ENCODE peak calls at places on chromosomes 11 and 22, in five cellular contexts. One of them, this sample, is unnamed. For H3K9me3, the result is how much of the 10 kb centered on the place peaks cover.

GRCh38 chr22:24810043-24810749 is 4.2 kb downstream of the SGSM1 start:
- DNase-seq in PC-3: no peak
- DNase-seq in neuronal stem cell: peak
- DNase-seq in A549: no peak
- DNase-seq in colonic mucosa: no peak
- DNase-seq in this sample: no peak

GRCh38 chr11:27398413-27398780 is 35.4 kb upstream of the CCDC34 start:
- DNase-seq in PC-3: no peak
- DNase-seq in neuronal stem cell: no peak
- DNase-seq in A549: no peak
- DNase-seq in colonic mucosa: no peak
- DNase-seq in this sample: no peak

GRCh38 chr22:22248878-22249277 is 4.3 kb downstream of the VPREB1 start:
- DNase-seq in PC-3: no peak
- DNase-seq in neuronal stem cell: no peak
- DNase-seq in A549: no peak
- DNase-seq in colonic mucosa: no peak
- DNase-seq in this sample: no peak

GRCh38 chr11:93350835-93351234 is 20.3 kb downstream of the DEUP1 start:
- DNase-seq in PC-3: no peak
- DNase-seq in neuronal stem cell: no peak
- DNase-seq in A549: no peak
- DNase-seq in colonic mucosa: no peak
- DNase-seq in this sample: no peak

GRCh38 chr22:25212337-25212736 is 7.1 kb upstream of the CRYBB2 start:
- DNase-seq in PC-3: no peak
- DNase-seq in neuronal stem cell: no peak
- DNase-seq in A549: no peak
- DNase-seq in colonic mucosa: no peak
- DNase-seq in this sample: no peak

GRCh38 chr22:23033116-23033905 is 37.0 kb upstream of the GNAZ start:
- DNase-seq in PC-3: no peak
- DNase-seq in neuronal stem cell: no peak
- DNase-seq in A549: no peak
- DNase-seq in colonic mucosa: no peak
- DNase-seq in this sample: no peak

GRCh38 chr11:107999759-108000455 is 8.8 kb upstream of the CUL5 start:
- DNase-seq in PC-3: peak
- DNase-seq in neuronal stem cell: peak
- DNase-seq in A549: peak
- DNase-seq in colonic mucosa: no peak
- DNase-seq in this sample: no peak

GRCh38 chr11:980438-981365 is 55.0 kb downstream of the AP2A2 start:
- DNase-seq in PC-3: no peak
- DNase-seq in neuronal stem cell: no peak
- DNase-seq in A549: no peak
- DNase-seq in colonic mucosa: no peak
- DNase-seq in this sample: no peak

GRCh38 chr11:32173435-32173834 is 82.6 kb downstream of the RCN1 start:
- DNase-seq in PC-3: peak
- DNase-seq in neuronal stem cell: peak
- DNase-seq in A549: peak
- DNase-seq in colonic mucosa: peak
- DNase-seq in this sample: peak

GRCh38 chr22:42327462-42328129 is 57.1 kb upstream of the TCF20 start:
- DNase-seq in PC-3: no peak
- DNase-seq in neuronal stem cell: no peak
- DNase-seq in A549: no peak
- DNase-seq in colonic mucosa: no peak
- DNase-seq in this sample: no peak

GRCh38 chr11:77705195-77705876 is 67.7 kb upstream of the CLNS1A start:
- DNase-seq in PC-3: peak
- DNase-seq in neuronal stem cell: no peak
- DNase-seq in A549: peak
- DNase-seq in colonic mucosa: no peak
- DNase-seq in this sample: no peak

GRCh38 chr22:45441158-45441557 is 27.7 kb downstream of the RIBC2 start:
- DNase-seq in PC-3: peak
- DNase-seq in neuronal stem cell: peak
- DNase-seq in A549: peak
- DNase-seq in colonic mucosa: peak
- DNase-seq in this sample: peak

DNA sequence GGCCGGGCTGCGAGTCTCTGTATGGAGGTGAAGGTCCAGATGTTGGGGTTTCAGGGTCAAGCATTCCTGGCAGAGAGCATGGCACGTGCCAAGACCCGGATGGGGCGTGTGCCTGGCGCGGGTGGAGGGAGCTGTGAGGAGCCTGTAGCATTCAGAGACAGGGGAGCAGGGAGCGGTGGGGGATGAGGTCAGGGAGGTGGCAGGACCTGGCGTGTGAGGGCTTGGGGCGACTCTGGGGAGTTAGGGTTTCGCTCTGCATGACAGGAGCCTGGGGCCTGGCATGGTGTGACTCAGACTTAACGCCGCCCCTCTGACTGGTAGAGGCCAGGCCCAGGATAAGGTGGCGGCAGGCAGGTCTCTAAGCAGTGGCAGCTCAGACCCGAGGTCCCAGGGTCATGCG is 103.0 kb downstream of the KCNQ1 start:
- DNase-seq in PC-3: no peak
- DNase-seq in neuronal stem cell: no peak
- DNase-seq in A549: no peak
- DNase-seq in colonic mucosa: no peak
- DNase-seq in this sample: no peak
- H3K27ac ChIP-seq in PC-3: no peak
- H3K27ac ChIP-seq in neuronal stem cell: no peak
- H3K27ac ChIP-seq in A549: no peak
- H3K27ac ChIP-seq in colonic mucosa: no peak
- H3K27ac ChIP-seq in this sample: no peak

DNA sequence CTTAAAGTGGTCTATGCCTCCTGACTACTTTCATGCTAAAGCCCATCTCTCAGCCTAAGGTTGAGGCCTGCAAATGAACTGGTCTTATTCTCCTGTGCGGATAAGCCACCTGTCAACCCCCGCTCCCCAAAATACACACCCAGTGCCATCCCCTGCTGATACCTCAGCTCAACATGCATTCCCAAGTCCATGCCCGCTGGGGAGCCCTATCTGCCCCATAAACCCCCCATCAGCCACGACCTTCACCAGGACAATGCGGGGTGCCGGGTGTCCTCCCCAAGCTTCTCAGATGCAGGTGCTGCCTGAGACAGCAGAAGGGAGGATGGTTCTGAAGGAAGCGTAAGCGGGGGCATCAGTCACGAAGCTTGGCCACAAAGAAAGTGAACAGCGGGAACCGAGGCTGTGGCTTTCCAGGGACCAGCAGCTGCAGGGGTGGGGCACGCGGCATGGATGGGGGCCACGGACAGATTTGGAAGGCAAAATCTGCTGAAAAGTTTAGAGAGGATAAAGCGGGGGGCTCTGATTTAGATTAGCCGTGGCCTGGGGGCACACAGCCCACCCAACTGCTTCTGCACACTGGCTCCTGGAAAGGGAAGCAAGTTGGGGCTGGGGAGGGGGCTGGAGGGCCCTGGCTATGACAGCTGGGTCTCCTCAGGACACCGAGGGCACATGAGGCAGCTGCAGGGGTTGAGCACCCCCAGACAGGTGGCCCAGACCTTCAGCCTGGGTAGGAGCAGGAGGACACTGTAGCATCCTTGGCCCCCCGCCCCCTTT is 1391.9 kb downstream of the TBC1D22A start:
- DNase-seq in PC-3: no peak
- DNase-seq in neuronal stem cell: no peak
- DNase-seq in A549: no peak
- DNase-seq in colonic mucosa: no peak
- DNase-seq in this sample: no peak
- H3K9me3 ChIP-seq in PC-3: under half
- H3K9me3 ChIP-seq in neuronal stem cell: under half
- H3K9me3 ChIP-seq in A549: under half
- H3K9me3 ChIP-seq in colonic mucosa: under half
- H3K9me3 ChIP-seq in this sample: under half

DNA sequence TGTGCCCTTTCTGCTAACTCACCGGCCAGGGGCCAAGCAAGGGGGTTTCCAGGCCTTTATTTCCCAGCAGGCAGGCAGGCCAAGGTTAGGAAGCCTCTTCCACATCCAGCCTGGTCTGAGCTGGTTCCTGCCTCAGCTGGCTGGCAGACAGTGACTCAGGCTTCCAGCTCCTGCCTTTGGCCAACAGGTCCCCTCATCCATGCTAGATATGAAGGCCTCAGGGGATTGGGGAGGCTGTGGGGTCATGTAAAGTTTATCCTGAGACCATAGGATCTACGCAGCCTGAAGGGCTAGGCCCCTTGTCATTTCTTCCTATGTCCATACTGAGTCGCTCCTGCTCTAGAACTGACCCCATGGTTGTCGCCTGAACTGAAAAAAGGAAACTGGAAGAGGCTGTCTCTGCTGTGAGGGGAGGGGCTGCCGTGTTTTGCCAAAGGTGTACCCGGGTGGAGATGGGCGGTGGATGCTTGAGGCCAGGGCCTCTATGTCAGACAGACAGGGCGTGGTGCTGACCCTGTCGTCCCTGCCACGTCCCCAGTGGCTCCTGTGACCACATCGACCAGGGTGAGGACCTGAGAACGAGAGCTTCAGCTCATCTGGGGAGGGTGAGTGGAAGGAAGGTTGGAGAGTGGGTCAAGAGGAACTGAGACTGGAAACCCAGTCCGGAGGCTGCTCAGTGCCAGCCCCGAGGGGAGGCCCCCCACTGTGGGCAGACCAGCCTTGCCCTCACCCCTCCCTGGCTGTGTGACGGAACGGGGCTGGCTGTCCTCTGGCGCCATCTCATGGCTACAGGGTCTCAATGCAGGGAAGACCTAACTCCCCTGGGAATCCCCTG is 17.0 kb downstream of the P2RY6 start:
- DNase-seq in PC-3: peak
- DNase-seq in neuronal stem cell: peak
- DNase-seq in A549: peak
- DNase-seq in colonic mucosa: peak
- DNase-seq in this sample: peak
- H3K27ac ChIP-seq in PC-3: peak
- H3K27ac ChIP-seq in neuronal stem cell: no peak
- H3K27ac ChIP-seq in A549: peak
- H3K27ac ChIP-seq in colonic mucosa: peak
- H3K27ac ChIP-seq in this sample: no peak

DNA sequence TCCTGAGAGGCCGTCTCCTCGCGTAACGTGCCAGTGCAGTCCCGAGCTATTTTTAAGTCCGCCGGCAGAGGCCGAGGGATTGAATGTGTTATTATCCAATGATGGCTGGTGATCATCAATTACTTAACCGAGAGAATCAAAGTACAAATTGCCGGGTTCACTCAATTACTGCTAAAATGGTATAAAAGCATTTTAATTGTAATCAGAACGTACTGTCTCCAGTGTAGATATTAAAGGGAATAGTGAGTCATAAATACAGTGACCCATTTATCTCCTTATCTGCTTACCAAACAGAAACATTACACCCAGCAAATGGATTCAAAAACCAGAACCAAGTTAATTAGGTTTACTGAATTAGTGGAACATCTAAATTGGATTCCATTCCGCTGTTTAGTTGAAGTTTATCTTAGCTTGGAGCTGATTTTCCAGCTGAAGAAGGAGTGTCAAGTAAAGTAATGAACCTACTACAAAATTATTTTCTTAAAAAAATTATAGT is 334.9 kb downstream of the BRD1 start:
- DNase-seq in PC-3: no peak
- DNase-seq in neuronal stem cell: no peak
- DNase-seq in A549: no peak
- DNase-seq in colonic mucosa: no peak
- DNase-seq in this sample: no peak
- H3K9me3 ChIP-seq in PC-3: under half
- H3K9me3 ChIP-seq in neuronal stem cell: under half
- H3K9me3 ChIP-seq in A549: under half
- H3K9me3 ChIP-seq in colonic mucosa: under half
- H3K9me3 ChIP-seq in this sample: under half

DNA sequence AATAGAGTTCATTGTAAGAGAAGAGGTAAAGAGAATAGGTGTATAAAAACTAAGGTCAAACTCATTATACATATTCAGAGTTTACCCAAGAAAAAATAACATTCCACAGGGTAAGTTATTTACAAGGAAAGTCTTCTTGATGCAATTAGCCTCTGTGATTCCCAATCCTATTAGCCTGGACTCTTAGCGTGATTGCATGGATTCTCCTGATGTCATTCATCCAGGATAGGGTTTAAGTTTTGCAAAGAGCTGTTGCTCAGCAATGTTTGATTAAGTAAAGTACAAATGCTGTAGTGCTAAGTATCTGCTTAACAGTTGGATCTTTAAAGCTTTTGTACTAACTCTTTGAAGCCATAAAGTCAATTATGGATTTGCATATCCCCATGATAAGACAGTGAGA is 767.8 kb upstream of the LUZP2 start:
- DNase-seq in PC-3: no peak
- DNase-seq in neuronal stem cell: peak
- DNase-seq in A549: no peak
- DNase-seq in colonic mucosa: no peak
- DNase-seq in this sample: no peak
- H3K27ac ChIP-seq in PC-3: no peak
- H3K27ac ChIP-seq in neuronal stem cell: no peak
- H3K27ac ChIP-seq in A549: no peak
- H3K27ac ChIP-seq in colonic mucosa: no peak
- H3K27ac ChIP-seq in this sample: no peak

DNA sequence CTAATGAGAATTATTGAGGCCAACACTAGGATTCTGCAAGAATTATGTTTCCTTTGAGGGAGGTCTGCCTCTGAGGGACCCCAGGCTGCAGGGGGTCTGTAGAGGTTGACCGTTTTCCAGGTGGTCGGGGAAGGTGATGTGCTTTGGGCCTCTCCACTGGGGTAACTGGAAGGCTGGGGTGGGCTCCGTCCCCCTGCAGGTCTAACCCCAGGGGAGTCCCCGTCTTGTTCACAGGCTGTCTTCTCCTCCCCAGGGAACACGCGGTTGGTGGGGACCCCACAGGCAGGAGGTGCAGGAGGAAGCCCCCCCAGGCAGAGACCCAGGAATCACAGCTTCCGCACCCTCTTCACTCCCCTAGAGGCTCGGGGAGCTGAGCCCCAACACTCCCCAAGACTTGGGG is 726.4 kb downstream of the BRD1 start:
- DNase-seq in PC-3: no peak
- DNase-seq in neuronal stem cell: no peak
- DNase-seq in A549: no peak
- DNase-seq in colonic mucosa: no peak
- DNase-seq in this sample: no peak
- H3K9me3 ChIP-seq in PC-3: under half
- H3K9me3 ChIP-seq in neuronal stem cell: under half
- H3K9me3 ChIP-seq in A549: under half
- H3K9me3 ChIP-seq in colonic mucosa: under half
- H3K9me3 ChIP-seq in this sample: under half

GRCh38 chr11:36703055-36703404 is 105.0 kb upstream of the RAG2 start:
- DNase-seq in PC-3: no peak
- DNase-seq in neuronal stem cell: no peak
- DNase-seq in A549: no peak
- DNase-seq in colonic mucosa: no peak
- DNase-seq in this sample: no peak
- H3K27ac ChIP-seq in PC-3: no peak
- H3K27ac ChIP-seq in neuronal stem cell: no peak
- H3K27ac ChIP-seq in A549: no peak
- H3K27ac ChIP-seq in colonic mucosa: no peak
- H3K27ac ChIP-seq in this sample: no peak